ENCODE peak calls at places on chromosome 7, in four cellular contexts. W, M, U and T are unnamed samples.

GRCh38 chr7:56063882-56064625 is at the start of gene SUMF2:
- DNase-seq in W (peak; percentile 84), M (peak; percentile 93), U (peak; percentile 91), T (peak; percentile 85)

GRCh38 chr7:93830141-93830925 is 60.2 kb downstream of the TFPI2 start:
- DNase-seq in W (no peak), M (no peak), U (no peak), T (no peak)

GRCh38 chr7:26813426-26813825 is 51.0 kb downstream of the SKAP2 start:
- DNase-seq in W (no peak), M (peak; percentile 14), U (no peak), T (peak; percentile 55)

GRCh38 chr7:73906874-73907273 is 45.9 kb downstream of the TMEM270 start:
- DNase-seq in W (no peak), M (no peak), U (no peak), T (no peak)

GRCh38 chr7:93923946-93924345 is 2.4 kb downstream of the GNG11 start:
- DNase-seq in W (no peak), M (peak; percentile 44), U (no peak), T (peak; percentile 44)

GRCh38 chr7:131391145-131391544 is 63.5 kb downstream of the MKLN1 start:
- DNase-seq in W (no peak), M (no peak), U (no peak), T (no peak)

GRCh38 chr7:134246761-134247160 is 70.0 kb downstream of the SLC35B4 start:
- DNase-seq in W (no peak), M (no peak), U (no peak), T (no peak)

GRCh38 chr7:135167360-135167759 is 3.1 kb downstream of the CYREN start:
- DNase-seq in W (no peak), M (no peak), U (no peak), T (no peak)

GRCh38 chr7:30143748-30144251 is 9.0 kb downstream of the MTURN start:
- DNase-seq in W (no peak), M (no peak), U (no peak), T (peak; percentile 34)

GRCh38 chr7:30933124-30933893 is 21.7 kb downstream of the AQP1 start:
- DNase-seq in W (peak; percentile 48), M (no peak), U (no peak), T (no peak)

GRCh38 chr7:12637819-12638592 is 49.4 kb upstream of the ARL4A start:
- DNase-seq in W (no peak), M (no peak), U (no peak), T (no peak)

GRCh38 chr7:32108651-32109050 is 38.4 kb upstream of the PDE1C start:
- DNase-seq in W (no peak), M (no peak), U (no peak), T (no peak)

GRCh38 chr7:36583318-36583717 is 141.0 kb downstream of the AOAH start:
- DNase-seq in W (no peak), M (no peak), U (no peak), T (no peak)

GRCh38 chr7:13984831-13985685 is 4.4 kb downstream of the ETV1 start:
- DNase-seq in W (no peak), M (no peak), U (no peak), T (no peak)

GRCh38 chr7:22985436-22985835 is 28.5 kb downstream of the HYCC1 start:
- DNase-seq in W (no peak), M (no peak), U (no peak), T (no peak)

GRCh38 chr7:4248295-4248694 is 433.8 kb upstream of the FOXK1 start:
- DNase-seq in W (no peak), M (no peak), U (no peak), T (no peak)

GRCh38 chr7:102933763-102934162 is 21.0 kb downstream of the LRRC17 start:
- DNase-seq in W (peak; percentile 75), M (peak; percentile 97), U (peak; percentile 17), T (peak; percentile 96)

GRCh38 chr7:73622909-73623797 is 1.2 kb downstream of the MLXIPL start:
- DNase-seq in W (no peak), M (no peak), U (peak; percentile 93), T (peak; percentile 21)

GRCh38 chr7:64277630-64278029 is 36.1 kb upstream of the ZNF736 start:
- DNase-seq in W (no peak), M (no peak), U (no peak), T (no peak)

GRCh38 chr7:72538856-72539255 is 126.7 kb upstream of the CALN1 start:
- DNase-seq in W (no peak), M (no peak), U (no peak), T (no peak)

GRCh38 chr7:111439977-111440376 is 122.3 kb downstream of the IMMP2L start:
- DNase-seq in W (no peak), M (no peak), U (no peak), T (peak; percentile 13)

GRCh38 chr7:90766814-90767564 is 170.9 kb downstream of the CDK14 start:
- DNase-seq in W (peak; percentile 58), M (peak; percentile 72), U (peak; percentile 43), T (peak; percentile 60)

GRCh38 chr7:90592036-90592435 is 4.1 kb upstream of the CDK14 start:
- DNase-seq in W (no peak), M (no peak), U (no peak), T (no peak)

GRCh38 chr7:159015081-159015893 is 129.4 kb downstream of the VIPR2 start:
- DNase-seq in W (no peak), M (peak; percentile 95), U (peak; percentile 72), T (no peak)

GRCh38 chr7:29091121-29091601 is 55.2 kb downstream of the CPVL start:
- DNase-seq in W (no peak), M (no peak), U (no peak), T (no peak)
- H3K4me3 ChIP-seq in W (no peak overlapping the region), M (peak overlapping the region; percentile 29), U (peak overlapping the region; percentile 40), T (peak overlapping the region; percentile 41)

GRCh38 chr7:114930829-114931655 is 9.1 kb downstream of the MDFIC start:
- DNase-seq in W (no peak), M (peak; percentile 33), U (no peak), T (no peak)

GRCh38 chr7:114931656-114932011 is 9.7 kb downstream of the MDFIC start:
- DNase-seq in W (no peak), M (no peak), U (no peak), T (no peak)

GRCh38 chr7:114928060-114928459 is 6.2 kb downstream of the MDFIC start:
- DNase-seq in W (no peak), M (no peak), U (no peak), T (no peak)

GRCh38 chr7:114930107-114930521 is 8.2 kb downstream of the MDFIC start:
- DNase-seq in W (no peak), M (no peak), U (no peak), T (no peak)

DNA sequence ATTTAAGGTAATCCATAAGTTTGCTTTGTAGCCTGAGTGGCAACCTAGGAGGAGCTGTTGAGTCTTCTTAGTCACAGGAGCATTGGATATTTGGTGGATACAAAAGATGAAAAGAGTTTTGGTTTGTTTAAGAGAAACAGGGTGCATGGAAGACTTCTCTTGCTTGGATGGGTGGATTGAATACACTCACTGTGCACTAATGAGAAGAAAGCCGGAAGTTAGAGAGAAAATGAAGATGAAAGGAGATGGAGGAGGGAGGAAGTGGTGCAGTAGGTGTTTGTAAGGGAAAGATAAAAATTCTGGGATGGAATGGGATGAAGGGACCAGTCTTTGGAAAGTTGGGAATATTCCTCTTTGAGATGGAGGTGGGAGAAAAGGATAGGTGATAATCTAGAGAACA is 7.7 kb downstream of the MDFIC start:
- DNase-seq in W (no peak), M (no peak), U (no peak), T (no peak)
- TF ChIP-seq CTCF in W (no peak), M (no peak), U (no peak), T (no peak)

GRCh38 chr7:114922652-114923402 is 933 bp downstream of the MDFIC start:
- DNase-seq in W (no peak), M (peak; percentile 78), U (peak; percentile 22), T (peak; percentile 69)

GRCh38 chr7:114925443-114925842 is 3.5 kb downstream of the MDFIC start:
- DNase-seq in W (no peak), M (peak; percentile 69), U (no peak), T (peak; percentile 90)

GRCh38 chr7:114922151-114922651 is 307 bp downstream of the MDFIC start:
- DNase-seq in W (no peak), M (peak; percentile 52), U (peak; percentile 14), T (peak; percentile 61)

GRCh38 chr7:114923403-114923713 is 1.5 kb downstream of the MDFIC start:
- DNase-seq in W (no peak), M (no peak), U (no peak), T (no peak)

DNA sequence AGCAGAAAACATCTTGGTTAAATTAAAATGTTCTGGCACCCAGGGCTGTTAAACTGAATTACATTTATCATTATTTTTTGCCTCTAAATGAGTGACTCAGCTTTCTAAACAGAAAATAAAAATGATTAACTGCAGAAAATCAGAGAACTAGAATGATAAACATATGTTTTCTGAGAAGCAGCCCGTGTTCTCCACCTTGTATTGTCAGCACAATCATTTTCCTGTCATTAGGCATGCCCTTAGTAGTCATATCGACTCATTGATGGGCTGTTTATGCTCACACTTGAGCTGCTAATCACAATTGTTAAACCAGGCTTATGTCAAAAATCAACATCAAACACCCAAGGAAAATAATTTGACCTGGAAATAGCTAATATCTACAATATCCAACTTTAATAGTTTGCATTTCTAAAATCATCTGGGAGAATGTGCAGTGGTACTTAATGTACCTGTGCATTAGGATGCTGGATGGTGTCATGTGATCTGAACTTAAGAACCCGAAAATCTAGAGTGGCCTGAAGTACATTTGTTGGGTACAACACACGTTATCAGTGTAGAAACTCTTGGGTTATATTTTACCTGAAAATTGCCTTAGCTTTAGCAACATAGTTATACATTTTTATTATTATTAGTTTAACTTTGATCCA is 2.3 kb downstream of the MDFIC start:
- DNase-seq in W (no peak), M (peak; percentile 41), U (no peak), T (peak; percentile 26)
- H3K4me3 ChIP-seq in W (peak overlapping the region; percentile 70), M (peak overlapping the region; percentile 85), U (peak overlapping the region; percentile 96), T (peak overlapping the region; percentile 71)

GRCh38 chr7:138666385-138666784 is 34.8 kb downstream of the SVOPL start:
- DNase-seq in W (no peak), M (peak; percentile 36), U (no peak), T (no peak)

GRCh38 chr7:138665669-138666140 is 35.5 kb downstream of the SVOPL start:
- DNase-seq in W (no peak), M (no peak), U (no peak), T (no peak)

GRCh38 chr7:138665249-138665648 is 35.9 kb downstream of the SVOPL start:
- DNase-seq in W (no peak), M (no peak), U (no peak), T (no peak)

GRCh38 chr7:138662066-138663061 is 38.8 kb downstream of the SVOPL start:
- DNase-seq in W (no peak), M (no peak), U (no peak), T (no peak)

DNA sequence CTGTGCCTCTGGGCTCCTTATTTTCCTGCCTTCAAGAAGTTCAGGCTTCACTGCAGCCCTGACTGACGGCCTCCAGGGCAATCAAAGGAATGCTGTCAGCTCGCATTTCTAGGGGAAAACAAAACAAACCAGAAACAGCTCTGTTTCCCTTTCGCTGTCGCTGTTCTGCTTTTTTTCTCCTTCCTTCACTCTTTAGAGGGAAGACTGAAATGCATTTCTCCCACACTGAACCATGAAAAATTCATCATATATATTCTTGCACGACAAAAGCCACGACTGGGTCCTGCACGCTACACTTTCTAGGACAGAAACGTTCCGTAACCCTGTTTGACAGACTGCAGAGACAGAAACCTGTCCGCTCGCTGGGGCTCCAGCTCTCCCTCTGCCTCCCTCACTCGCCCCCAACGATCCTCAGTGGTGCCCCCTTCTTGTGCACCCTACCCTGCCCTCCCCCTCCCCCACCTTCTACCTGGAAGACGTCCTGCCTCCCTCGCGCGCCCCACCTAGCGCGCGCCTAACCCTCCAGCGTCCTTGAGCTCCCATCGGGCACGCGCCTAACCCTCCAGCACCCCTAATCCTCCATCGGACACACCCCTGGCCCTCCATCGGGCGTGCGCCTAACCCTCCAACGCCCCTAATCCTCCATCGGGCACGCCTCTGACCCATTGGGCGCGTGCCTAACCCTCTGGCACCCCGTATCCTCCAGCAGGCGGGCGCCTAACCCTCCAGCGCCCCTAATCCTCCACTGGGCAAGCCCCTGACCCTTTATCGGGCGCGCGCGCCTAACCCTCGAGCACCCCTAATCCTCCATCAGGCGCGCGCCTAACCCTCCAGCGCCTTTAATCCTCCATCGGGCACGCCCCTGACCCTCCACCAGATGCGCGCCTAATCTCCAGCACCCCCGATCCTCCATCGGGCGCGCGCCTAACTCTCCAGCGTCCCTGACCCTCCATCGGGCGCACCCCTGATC is 37.1 kb downstream of the SVOPL start:
- DNase-seq in W (no peak), M (peak; percentile 16), U (no peak), T (no peak)
- TF ChIP-seq CTCF in W (no peak), M (no peak), U (no peak), T (no peak)